ENCODE peak calls at places on chromosomes 12 and 14, in six cellular contexts. C is cardiac muscle cell; T is Karpas-422; G is CD8-positive, alpha-beta T cell; U is prostate gland; I is H9. M is an unnamed sample. For H3K27me3, the result is how much of the 10 kb centered on the place peaks cover.

GRCh38 chr12:119180380-119181040 is 1.8 kb downstream of the HSPB8 start:
- DNase-seq in I (peak), C (peak), G (no peak), T (no peak), U (no peak), M (peak)

GRCh38 chr14:50955373-50956043 is 11.2 kb upstream of the PYGL start:
- DNase-seq in I (peak), G (no peak), T (no peak), C (peak), U (peak), M (peak)

GRCh38 chr12:2408262-2408661 is 355.5 kb downstream of the CACNA1C start:
- DNase-seq in C (no peak), U (no peak), I (no peak), T (no peak), G (no peak), M (no peak)

GRCh38 chr12:7460375-7461259 is 16.7 kb upstream of the CD163L1 start:
- DNase-seq in I (peak), G (peak), C (peak), U (peak), T (peak), M (peak)

GRCh38 chr12:59382678-59383425 is 213.0 kb upstream of the SLC16A7 start:
- DNase-seq in U (no peak), T (no peak), G (no peak), I (no peak), C (no peak), M (no peak)

GRCh38 chr12:76428117-76428516 is 79.9 kb upstream of the BBS10 start:
- DNase-seq in C (no peak), T (no peak), I (no peak), U (no peak), G (no peak), M (no peak)

GRCh38 chr12:27193854-27194544 is 50.1 kb upstream of the STK38L start:
- DNase-seq in C (peak), I (no peak), U (peak), G (no peak), T (no peak), M (peak)

GRCh38 chr12:23204933-23205778 is 580.2 kb downstream of the ETNK1 start:
- DNase-seq in C (peak), G (peak), U (no peak), T (peak), I (no peak), M (no peak)

GRCh38 chr14:89171168-89171567 is 245.9 kb downstream of the FOXN3 start:
- DNase-seq in C (peak), U (no peak), T (no peak), G (no peak), I (no peak), M (no peak)

GRCh38 chr14:55448146-55448614 is 7.8 kb upstream of the TBPL2 start:
- DNase-seq in T (no peak), C (peak), G (no peak), I (no peak), U (no peak), M (no peak)

GRCh38 chr14:21070610-21071224 is 613 bp downstream of the ARHGEF40 start:
- DNase-seq in I (peak), G (no peak), T (no peak), C (peak), U (no peak), M (peak)

GRCh38 chr14:76644875-76645518 is 116.3 kb upstream of the VASH1 start:
- DNase-seq in C (peak), I (peak), U (peak), G (no peak), T (peak), M (peak)

GRCh38 chr14:95359974-95360826 is 40.5 kb upstream of the CLMN start:
- DNase-seq in U (no peak), G (no peak), C (peak), T (no peak), I (peak), M (peak)
- H3K27me3 ChIP-seq in U (under half), G (under half), C (under half), T (under half), I (under half), M (under half)

DNA sequence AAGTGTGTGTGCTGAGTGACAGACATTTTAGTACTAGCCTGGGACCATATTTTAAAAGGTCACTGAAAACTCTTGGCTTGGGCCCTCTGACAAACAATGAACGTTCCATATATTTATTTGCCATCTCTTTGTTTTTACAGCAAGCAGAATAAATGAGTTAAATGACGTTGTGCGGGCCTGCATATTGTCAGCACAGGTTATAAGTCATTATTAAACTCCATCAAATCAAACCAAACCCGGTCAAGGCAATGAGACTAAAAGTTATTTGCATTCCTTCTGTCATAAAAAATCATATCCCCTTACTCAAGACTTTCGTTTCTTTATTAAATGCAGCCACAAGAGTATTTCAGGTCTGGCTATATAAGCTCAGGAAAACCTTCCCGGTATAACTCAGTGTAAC is 85.0 kb downstream of the DICER1 start:
- DNase-seq in I (no peak), G (no peak), U (no peak), T (no peak), C (no peak), M (no peak)
- H3K27me3 ChIP-seq in I (under half), G (under half), U (under half), T (under half), C (under half), M (under half)

DNA sequence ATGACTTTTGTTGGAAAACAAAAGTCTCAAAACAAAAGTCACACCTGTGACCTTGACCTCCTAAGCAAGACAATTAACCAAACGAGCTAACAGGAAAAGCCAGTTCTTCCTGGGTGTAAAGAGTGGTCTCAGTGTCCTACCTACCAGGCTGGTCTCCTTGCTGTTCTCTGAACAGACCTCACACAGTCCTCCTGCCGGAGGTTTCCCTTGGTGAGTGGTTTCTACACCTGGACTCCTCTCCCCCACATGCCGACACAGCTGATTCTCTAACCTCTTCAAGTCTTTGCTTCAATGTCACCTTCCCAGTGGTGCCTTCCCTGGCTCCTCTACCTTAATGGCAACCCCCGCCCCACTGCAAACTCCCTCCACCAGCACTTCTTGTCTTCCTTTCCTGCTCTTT is 238.6 kb downstream of the ZFP36L1 start:
- DNase-seq in G (no peak), C (no peak), U (no peak), I (peak), T (no peak), M (peak)
- H3K27me3 ChIP-seq in G (under half), C (under half), U (under half), I (under half), T (under half), M (under half)

GRCh38 chr14:59870277-59871165 is at the start of gene RTN1:
- DNase-seq in C (peak), G (no peak), I (peak), T (peak), U (peak), M (peak)
- H3K27me3 ChIP-seq in C (half or more), G (under half), I (under half), T (under half), U (under half), M (half or more)

DNA sequence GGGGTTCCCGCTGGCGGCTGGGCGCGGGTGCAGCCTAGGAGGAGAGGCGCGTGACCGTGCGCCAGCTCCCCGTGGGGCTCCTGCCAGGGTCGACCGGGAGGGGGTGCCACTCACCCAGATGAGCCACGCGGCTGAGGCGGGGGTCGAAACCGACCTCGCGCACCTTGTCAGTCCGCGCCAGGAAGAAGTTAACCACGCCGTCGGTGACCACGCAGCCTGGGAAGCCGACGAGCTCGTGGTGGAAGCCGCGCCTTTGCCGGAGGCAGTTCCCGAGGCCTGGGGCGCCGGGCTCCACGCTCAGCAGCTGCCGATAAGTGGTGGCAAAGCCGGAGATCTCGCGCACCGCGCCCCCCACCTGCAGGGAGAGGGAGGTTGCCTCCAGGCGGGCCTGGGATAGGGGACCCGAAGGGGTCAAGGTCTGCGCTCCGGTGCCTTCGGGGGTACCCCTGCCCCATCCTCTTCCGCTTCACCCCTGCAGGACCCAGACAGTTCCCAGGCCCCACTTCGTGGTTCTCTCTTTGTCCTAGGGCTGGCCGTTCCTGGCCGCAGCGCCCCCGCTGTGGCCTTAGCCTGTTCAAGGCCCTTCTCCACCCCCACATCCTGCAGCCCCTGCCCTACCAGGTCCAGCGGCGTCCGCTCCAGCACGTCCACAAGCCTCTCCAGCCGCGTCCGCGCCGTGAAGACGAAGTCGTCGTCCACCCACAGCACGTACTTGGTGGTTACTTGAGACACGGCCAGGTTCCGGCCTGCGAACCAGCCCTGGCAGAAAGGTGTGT is 5.3 kb downstream of the B4GALNT1 start:
- DNase-seq in G (no peak), I (no peak), T (no peak), C (no peak), U (no peak), M (peak)
- H3K27me3 ChIP-seq in G (under half), I (half or more), T (under half), C (half or more), U (under half), M (half or more)

DNA sequence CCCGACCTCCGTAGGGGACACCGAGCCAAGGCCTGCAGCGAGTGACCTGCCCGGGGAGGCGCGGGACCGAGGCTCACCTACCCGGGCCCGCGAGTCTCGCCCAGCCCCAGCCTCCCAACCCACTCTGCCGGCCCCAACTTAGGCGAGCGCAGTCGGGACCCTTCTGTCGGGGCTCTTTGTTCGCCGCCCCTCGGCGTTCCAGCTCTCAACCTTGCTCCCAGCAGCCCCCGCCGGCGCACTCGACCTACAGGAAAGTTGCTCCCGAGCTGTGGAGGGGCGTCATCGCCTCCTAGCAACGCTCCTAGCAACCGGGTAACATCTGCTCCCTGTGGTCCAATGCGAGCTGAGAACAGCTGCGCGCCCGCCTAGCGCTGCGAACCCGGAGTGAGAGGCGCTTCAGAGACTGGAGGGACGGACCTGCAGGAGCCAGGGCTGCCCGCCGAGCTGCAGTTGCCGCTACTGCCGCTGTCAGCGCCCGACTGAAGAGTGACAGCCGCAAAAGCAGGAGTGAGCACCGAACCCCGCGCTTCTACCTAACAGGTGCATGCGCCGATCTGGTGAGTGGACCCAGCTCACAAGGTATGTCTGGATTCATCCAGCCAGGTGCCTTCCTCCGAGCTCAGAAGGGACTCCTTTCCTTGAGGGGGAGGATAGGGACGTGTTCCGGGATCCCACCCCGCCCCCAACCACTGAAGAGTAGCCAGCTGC is 354.9 kb downstream of the SNAPC1 start:
- DNase-seq in I (peak), T (no peak), G (peak), C (peak), U (peak), M (peak)
- H3K27me3 ChIP-seq in I (under half), T (under half), G (under half), C (half or more), U (under half), M (half or more)

GRCh38 chr12:57734586-57734985 is 4.0 kb downstream of the AGAP2 start:
- DNase-seq in T (no peak), C (no peak), G (no peak), U (no peak), I (no peak), M (no peak)
- H3K27me3 ChIP-seq in T (under half), C (half or more), G (under half), U (under half), I (under half), M (half or more)

DNA sequence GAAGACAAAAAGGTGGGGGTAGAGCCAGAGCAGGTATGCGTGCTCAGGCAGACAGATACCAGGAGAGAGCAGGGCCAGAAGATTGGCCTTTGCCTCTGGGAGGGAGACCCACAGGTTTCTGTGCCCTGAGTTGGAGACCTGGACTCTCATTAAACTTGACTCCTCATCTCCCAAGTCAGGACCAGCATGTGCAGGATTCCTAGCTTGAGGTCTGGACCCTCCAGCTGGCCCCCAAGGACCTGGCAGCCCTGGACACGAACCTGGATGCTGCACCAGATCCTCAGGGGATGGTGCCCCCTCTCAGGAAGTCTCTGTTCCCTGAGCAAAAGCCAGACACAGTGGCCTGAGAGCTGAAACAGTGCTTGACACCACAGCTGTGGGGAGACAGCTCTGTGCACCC is 10.5 kb upstream of the KRT73 start:
- DNase-seq in T (no peak), U (no peak), C (no peak), I (peak), G (no peak), M (peak)
- H3K27me3 ChIP-seq in T (under half), U (under half), C (under half), I (under half), G (under half), M (under half)

GRCh38 chr12:111025792-111026430 is 105.5 kb upstream of the MYL2 start:
- DNase-seq in C (no peak), G (no peak), T (no peak), U (no peak), I (no peak), M (no peak)
- H3K27me3 ChIP-seq in C (under half), G (under half), T (under half), U (under half), I (under half), M (under half)

GRCh38 chr12:51845451-51845850 is 3.1 kb downstream of the FIGNL2 start:
- DNase-seq in T (no peak), I (no peak), C (no peak), G (no peak), U (no peak), M (peak)
- H3K27me3 ChIP-seq in T (under half), I (under half), C (under half), G (under half), U (under half), M (under half)